ENCODE peak calls at places on chromosomes 2 and 18, in five cellular contexts. D is stomach, O is Panc1, Y is IMR-90, L is transverse colon. F is an unnamed sample.

GRCh38 chr18:8367217-8367988 is 241.8 kb upstream of the RAB12 start:
- DNase-seq in D (peak), Y (no peak), O (no peak), L (peak), F (no peak)

GRCh38 chr2:129912066-129912820 is 67.2 kb upstream of the RAB6C start:
- DNase-seq in Y (no peak), D (peak), O (no peak), L (no peak), F (peak)

GRCh38 chr18:55272510-55273243 is 313.4 kb upstream of the CCDC68 start:
- DNase-seq in O (no peak), L (no peak), Y (peak), D (no peak), F (no peak)

GRCh38 chr2:202023198-202023903 is 10.3 kb upstream of the FZD7 start:
- DNase-seq in D (no peak), Y (no peak), L (no peak), O (no peak), F (no peak)

GRCh38 chr18:51009071-51009470 is 20.9 kb upstream of the SMAD4 start:
- DNase-seq in O (no peak), D (no peak), L (no peak), Y (peak), F (no peak)

GRCh38 chr2:18244840-18245239 is 315.6 kb downstream of the RDH14 start:
- DNase-seq in O (no peak), Y (no peak), L (no peak), D (no peak), F (no peak)

GRCh38 chr2:101349893-101350662 is 37.2 kb downstream of the CREG2 start:
- DNase-seq in O (no peak), D (no peak), Y (peak), L (no peak), F (no peak)

GRCh38 chr18:332721-333513 is 65.1 kb upstream of the THOC1 start:
- DNase-seq in O (no peak), Y (no peak), D (no peak), L (peak), F (no peak)

GRCh38 chr2:86794866-86795265 is 4.2 kb upstream of the CD8A start:
- DNase-seq in O (no peak), L (no peak), D (no peak), Y (no peak), F (no peak)

GRCh38 chr18:21489119-21489750 is 111.3 kb downstream of the ESCO1 start:
- DNase-seq in O (peak), D (peak), L (peak), Y (peak), F (no peak)

GRCh38 chr18:68679531-68679930 is 35.4 kb downstream of the TMX3 start:
- DNase-seq in Y (peak), O (no peak), L (no peak), D (no peak), F (no peak)

GRCh38 chr2:149258531-149258930 is 71.9 kb upstream of the LYPD6 start:
- DNase-seq in D (no peak), Y (no peak), L (no peak), O (no peak), F (no peak)

GRCh38 chr2:104849618-104850097 is 4.3 kb upstream of the POU3F3 start:
- DNase-seq in L (peak), D (no peak), O (peak), Y (peak), F (no peak)

DNA sequence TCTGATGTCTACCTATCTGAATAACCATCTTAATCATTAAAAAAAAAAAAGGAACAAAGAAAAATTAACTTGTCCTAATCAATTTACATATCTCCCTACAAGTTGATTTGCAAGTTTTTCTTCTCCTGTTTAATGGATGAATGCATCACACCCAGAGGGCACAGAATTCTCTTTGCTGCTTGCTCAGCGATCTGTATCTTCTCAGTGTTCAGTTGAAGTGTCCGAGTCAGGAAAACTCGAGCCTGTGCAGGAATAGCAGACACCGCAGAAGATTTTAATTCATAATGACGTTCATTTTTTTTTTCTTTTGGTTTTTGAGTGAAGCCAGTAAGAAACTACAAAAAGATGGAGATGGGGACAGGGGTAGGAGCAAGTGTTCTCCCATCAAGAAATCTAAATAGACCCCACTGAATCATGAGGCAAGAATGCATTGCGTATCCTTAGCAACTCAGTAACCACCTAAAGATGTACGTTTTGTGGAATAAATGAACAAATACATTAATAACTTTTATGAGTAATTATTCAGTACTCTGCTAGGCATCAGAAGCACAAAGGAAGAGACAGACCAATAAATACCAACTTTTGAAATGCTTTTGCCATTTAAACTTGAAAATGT is 675.5 kb downstream of the LRP1B start:
- DNase-seq in L (no peak), D (no peak), Y (no peak), O (no peak), F (no peak)
- H3K27ac ChIP-seq in L (no peak), D (no peak), Y (no peak), O (no peak), F (no peak)

GRCh38 chr2:98452396-98453027 is 7.9 kb downstream of the INPP4A start:
- DNase-seq in D (no peak), Y (no peak), L (no peak), O (no peak), F (no peak)
- H3K4me3 ChIP-seq in D (no peak), Y (no peak), L (no peak), O (no peak), F (no peak)

DNA sequence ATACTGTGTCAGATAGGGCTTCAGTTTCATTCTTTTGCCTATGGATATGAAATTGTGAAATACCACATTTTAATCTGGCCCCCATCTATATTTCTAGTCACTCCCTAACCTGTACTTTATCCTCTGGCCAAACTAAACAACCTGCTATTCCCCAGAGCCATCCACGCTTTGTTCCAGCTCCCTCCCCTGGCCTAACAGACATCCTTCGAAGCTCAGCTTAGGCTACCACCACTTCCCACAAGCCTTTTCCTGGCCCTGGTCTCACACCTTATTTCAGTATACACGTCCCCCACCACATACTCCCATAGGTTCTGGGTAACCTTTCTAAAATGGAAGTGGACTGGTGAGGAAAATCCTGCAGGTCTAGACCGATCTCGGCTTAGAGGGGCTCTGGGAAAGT is 55.4 kb downstream of the MAP4K3 start:
- DNase-seq in D (no peak), O (no peak), L (no peak), Y (no peak), F (no peak)
- TF ChIP-seq CTCF in D (no peak), O (no peak), L (no peak), Y (no peak), F (no peak)

DNA sequence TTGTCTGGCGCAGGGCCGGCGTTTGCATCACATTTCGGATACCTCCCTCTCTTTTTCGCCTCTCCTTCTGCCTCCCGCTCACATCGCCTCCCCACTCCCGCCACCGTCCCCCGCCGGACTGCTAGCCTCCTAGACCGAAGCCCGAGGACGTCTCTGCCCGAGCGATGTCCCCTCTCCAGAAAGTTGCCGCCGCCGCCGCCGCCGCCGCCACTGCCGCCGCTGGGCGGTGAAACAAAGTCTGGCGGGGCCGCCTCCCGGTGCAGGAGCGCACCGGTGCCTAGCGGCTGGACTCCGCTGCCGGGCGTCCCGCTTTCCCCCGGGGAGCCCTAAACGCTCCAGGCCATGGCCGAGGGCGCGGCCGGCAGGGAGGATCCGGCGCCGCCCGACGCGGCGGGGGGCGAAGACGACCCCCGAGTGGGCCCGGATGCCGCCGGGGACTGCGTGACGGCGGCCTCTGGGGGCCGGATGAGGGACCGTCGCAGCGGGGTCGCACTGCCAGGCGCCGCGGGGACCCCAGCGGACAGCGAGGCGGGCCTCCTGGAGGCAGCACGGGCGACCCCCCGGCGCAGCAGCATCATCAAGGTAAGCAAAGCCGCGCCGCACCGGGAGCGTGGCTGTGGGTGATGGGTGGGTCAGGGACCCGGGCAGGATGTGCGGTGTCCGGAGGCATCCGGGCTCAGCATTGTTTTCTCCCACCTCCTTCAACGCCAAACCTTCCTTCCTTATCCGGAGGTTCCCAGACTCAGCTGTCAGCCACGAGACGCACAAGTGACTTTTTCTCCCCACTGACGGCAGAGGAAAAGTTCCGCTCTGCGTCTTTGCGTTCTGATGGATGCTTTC is 585 bp downstream of the PLCL1 start:
- DNase-seq in L (no peak), D (no peak), O (no peak), Y (peak), F (no peak)
- H3K27ac ChIP-seq in L (peak), D (peak), O (no peak), Y (no peak), F (peak)

F was measured in coronary artery.